ENCODE peak calls at places on chromosomes 3 and 15, in nine cellular contexts. Q is B cell, I is ELR, S is A549, N is naive B cell, T is kidney, H is fibroblast of pulmonary artery, E is KG1, F is NCI-H2171. M is an unnamed sample.

GRCh38 chr3:20056727-20057611 is 16.7 kb downstream of the KAT2B start:
- DNase-seq in E (no peak), N (no peak), F (no peak), S (peak), T (no peak), H (peak), I (peak), Q (no peak), M (peak)

GRCh38 chr15:75455424-75455981 is 4.0 kb upstream of the SIN3A start:
- DNase-seq in Q (peak), S (peak), N (peak), T (peak), F (peak), E (peak), H (peak), I (peak), M (peak)

GRCh38 chr3:189590223-189590622 is 41.0 kb upstream of the TP63 start:
- DNase-seq in I (no peak), F (no peak), H (no peak), S (no peak), T (peak), Q (no peak), E (no peak), N (no peak), M (no peak)

GRCh38 chr15:55741592-55742497 is 1.1 kb downstream of the PRTG start:
- DNase-seq in I (peak), T (no peak), F (no peak), E (no peak), N (no peak), H (no peak), Q (no peak), S (peak), M (peak)

GRCh38 chr15:30990036-30990435 is 1.4 kb downstream of the MTMR10 start:
- DNase-seq in I (peak), N (no peak), T (no peak), S (peak), H (no peak), E (no peak), Q (no peak), F (no peak), M (no peak)

GRCh38 chr3:116020495-116020894 is 397.2 kb downstream of the GAP43 start:
- DNase-seq in Q (no peak), N (no peak), S (no peak), F (peak), E (no peak), T (no peak), H (no peak), I (peak), M (peak)

GRCh38 chr15:70628542-70628941 is 134.8 kb downstream of the UACA start:
- DNase-seq in I (no peak), H (no peak), E (no peak), T (no peak), N (no peak), S (no peak), F (no peak), Q (no peak), M (no peak)

GRCh38 chr3:20683912-20684311 is 497.9 kb upstream of the SGO1 start:
- DNase-seq in I (peak), T (no peak), Q (no peak), E (no peak), S (no peak), N (no peak), F (no peak), H (peak), M (peak)

GRCh38 chr3:43004282-43004681 is 25.2 kb downstream of the GASK1A start:
- DNase-seq in S (no peak), H (peak), N (no peak), E (no peak), F (no peak), Q (no peak), T (no peak), I (peak), M (no peak)

GRCh38 chr3:62955126-62955525 is 79.9 kb upstream of the CADPS start:
- DNase-seq in Q (no peak), I (no peak), F (no peak), S (no peak), E (no peak), N (no peak), H (no peak), T (no peak), M (no peak)

GRCh38 chr3:66998075-66998898 is at the start of gene KBTBD8:
- DNase-seq in E (peak), F (peak), Q (peak), N (peak), T (peak), I (peak), H (peak), S (peak), M (peak)